ENCODE peak calls at places on chromosomes 1 and 21, in ten cellular contexts. One of them, this sample, is unnamed.
A peak's percentile ranks its signal among the peaks of the same experiment; 100 is the strongest.

GRCh38 chr21:43957629-43958362 is 54.3 kb upstream of the TRAPPC10 start:
- DNase-seq in activated CD4-positive, alpha-beta T cell treated with anti-CD3 and anti-CD28 coated beads for 1 hour: no peak
- DNase-seq in Karpas-422: no peak
- DNase-seq in uterus: no peak
- DNase-seq in psoas muscle: peak; percentile 4
- DNase-seq in cardiac fibroblast: no peak
- DNase-seq in T1000: no peak
- DNase-seq in GM04503: no peak
- DNase-seq in right cardiac atrium: no peak
- DNase-seq in AG08396: no peak
- DNase-seq in this sample: no peak

GRCh38 chr1:162951553-162952315 is 90.8 kb upstream of the CCDC190 start:
- DNase-seq in activated CD4-positive, alpha-beta T cell treated with anti-CD3 and anti-CD28 coated beads for 1 hour: no peak
- DNase-seq in Karpas-422: no peak
- DNase-seq in uterus: no peak
- DNase-seq in psoas muscle: no peak
- DNase-seq in cardiac fibroblast: peak; percentile 37
- DNase-seq in T1000: no peak
- DNase-seq in GM04503: no peak
- DNase-seq in right cardiac atrium: no peak
- DNase-seq in AG08396: no peak
- DNase-seq in this sample: no peak

GRCh38 chr1:228344631-228345072 is 62.0 kb downstream of the TRIM11 start:
- DNase-seq in activated CD4-positive, alpha-beta T cell treated with anti-CD3 and anti-CD28 coated beads for 1 hour: no peak
- DNase-seq in Karpas-422: no peak
- DNase-seq in uterus: no peak
- DNase-seq in psoas muscle: peak; percentile 25
- DNase-seq in cardiac fibroblast: no peak
- DNase-seq in T1000: peak; percentile 77
- DNase-seq in GM04503: no peak
- DNase-seq in right cardiac atrium: peak; percentile 34
- DNase-seq in AG08396: no peak
- DNase-seq in this sample: peak; percentile 7

GRCh38 chr1:32275424-32275823 is 16.5 kb upstream of the HDAC1 start:
- DNase-seq in activated CD4-positive, alpha-beta T cell treated with anti-CD3 and anti-CD28 coated beads for 1 hour: no peak
- DNase-seq in Karpas-422: no peak
- DNase-seq in uterus: no peak
- DNase-seq in psoas muscle: no peak
- DNase-seq in cardiac fibroblast: peak; percentile 19
- DNase-seq in T1000: no peak
- DNase-seq in GM04503: no peak
- DNase-seq in right cardiac atrium: peak; percentile 54
- DNase-seq in AG08396: no peak
- DNase-seq in this sample: peak; percentile 57

GRCh38 chr1:24318988-24319863 is at the start of gene GRHL3:
- DNase-seq in activated CD4-positive, alpha-beta T cell treated with anti-CD3 and anti-CD28 coated beads for 1 hour: no peak
- DNase-seq in Karpas-422: no peak
- DNase-seq in uterus: no peak
- DNase-seq in psoas muscle: no peak
- DNase-seq in cardiac fibroblast: no peak
- DNase-seq in T1000: no peak
- DNase-seq in GM04503: no peak
- DNase-seq in right cardiac atrium: no peak
- DNase-seq in AG08396: no peak
- DNase-seq in this sample: no peak

GRCh38 chr1:88777604-88778149 is 93.6 kb downstream of the PKN2 start:
- DNase-seq in activated CD4-positive, alpha-beta T cell treated with anti-CD3 and anti-CD28 coated beads for 1 hour: no peak
- DNase-seq in Karpas-422: no peak
- DNase-seq in uterus: no peak
- DNase-seq in psoas muscle: no peak
- DNase-seq in cardiac fibroblast: no peak
- DNase-seq in T1000: no peak
- DNase-seq in GM04503: no peak
- DNase-seq in right cardiac atrium: no peak
- DNase-seq in AG08396: no peak
- DNase-seq in this sample: no peak

GRCh38 chr1:116477428-116477827 is 93.4 kb downstream of the CD58 start:
- DNase-seq in activated CD4-positive, alpha-beta T cell treated with anti-CD3 and anti-CD28 coated beads for 1 hour: no peak
- DNase-seq in Karpas-422: peak; percentile 69
- DNase-seq in uterus: no peak
- DNase-seq in psoas muscle: no peak
- DNase-seq in cardiac fibroblast: no peak
- DNase-seq in T1000: no peak
- DNase-seq in GM04503: no peak
- DNase-seq in right cardiac atrium: peak; percentile 69
- DNase-seq in AG08396: no peak
- DNase-seq in this sample: peak; percentile 69

GRCh38 chr21:39714331-39714730 is 30.7 kb upstream of the IGSF5 start:
- DNase-seq in activated CD4-positive, alpha-beta T cell treated with anti-CD3 and anti-CD28 coated beads for 1 hour: no peak
- DNase-seq in Karpas-422: no peak
- DNase-seq in uterus: no peak
- DNase-seq in psoas muscle: no peak
- DNase-seq in cardiac fibroblast: no peak
- DNase-seq in T1000: no peak
- DNase-seq in GM04503: no peak
- DNase-seq in right cardiac atrium: no peak
- DNase-seq in AG08396: no peak
- DNase-seq in this sample: no peak

GRCh38 chr1:182990413-182991144 is 32.6 kb upstream of the LAMC1 start:
- DNase-seq in activated CD4-positive, alpha-beta T cell treated with anti-CD3 and anti-CD28 coated beads for 1 hour: no peak
- DNase-seq in Karpas-422: no peak
- DNase-seq in uterus: no peak
- DNase-seq in psoas muscle: no peak
- DNase-seq in cardiac fibroblast: peak; percentile 56
- DNase-seq in T1000: no peak
- DNase-seq in GM04503: no peak
- DNase-seq in right cardiac atrium: no peak
- DNase-seq in AG08396: peak; percentile 6
- DNase-seq in this sample: no peak

GRCh38 chr1:7646981-7647901 is 123.9 kb upstream of the VAMP3 start:
- DNase-seq in activated CD4-positive, alpha-beta T cell treated with anti-CD3 and anti-CD28 coated beads for 1 hour: peak; percentile 50
- DNase-seq in Karpas-422: peak; percentile 82
- DNase-seq in uterus: peak; percentile 64
- DNase-seq in psoas muscle: peak; percentile 73
- DNase-seq in cardiac fibroblast: peak; percentile 44
- DNase-seq in T1000: peak; percentile 57
- DNase-seq in GM04503: no peak
- DNase-seq in right cardiac atrium: peak; percentile 91
- DNase-seq in AG08396: peak; percentile 91
- DNase-seq in this sample: peak; percentile 65

GRCh38 chr1:192474080-192474683 is 101.4 kb upstream of the RGS1 start:
- DNase-seq in activated CD4-positive, alpha-beta T cell treated with anti-CD3 and anti-CD28 coated beads for 1 hour: no peak
- DNase-seq in Karpas-422: peak; percentile 84
- DNase-seq in uterus: no peak
- DNase-seq in psoas muscle: no peak
- DNase-seq in cardiac fibroblast: peak; percentile 59
- DNase-seq in T1000: no peak
- DNase-seq in GM04503: no peak
- DNase-seq in right cardiac atrium: no peak
- DNase-seq in AG08396: peak; percentile 29
- DNase-seq in this sample: no peak

GRCh38 chr1:229344139-229344538 is 1.3 kb upstream of the CCSAP start:
- DNase-seq in activated CD4-positive, alpha-beta T cell treated with anti-CD3 and anti-CD28 coated beads for 1 hour: no peak
- DNase-seq in Karpas-422: no peak
- DNase-seq in uterus: no peak
- DNase-seq in psoas muscle: no peak
- DNase-seq in cardiac fibroblast: no peak
- DNase-seq in T1000: no peak
- DNase-seq in GM04503: no peak
- DNase-seq in right cardiac atrium: peak; percentile 19
- DNase-seq in AG08396: no peak
- DNase-seq in this sample: no peak

GRCh38 chr1:112513112-112513870 is 4.5 kb downstream of the WNT2B start:
- DNase-seq in activated CD4-positive, alpha-beta T cell treated with anti-CD3 and anti-CD28 coated beads for 1 hour: no peak
- DNase-seq in Karpas-422: no peak
- DNase-seq in uterus: no peak
- DNase-seq in psoas muscle: no peak
- DNase-seq in cardiac fibroblast: peak; percentile 60
- DNase-seq in T1000: no peak
- DNase-seq in GM04503: no peak
- DNase-seq in right cardiac atrium: peak; percentile 68
- DNase-seq in AG08396: peak; percentile 79
- DNase-seq in this sample: peak; percentile 38

GRCh38 chr1:35188578-35189392 is 4.2 kb downstream of the SFPQ start:
- DNase-seq in activated CD4-positive, alpha-beta T cell treated with anti-CD3 and anti-CD28 coated beads for 1 hour: no peak
- DNase-seq in Karpas-422: peak; percentile 40
- DNase-seq in uterus: no peak
- DNase-seq in psoas muscle: no peak
- DNase-seq in cardiac fibroblast: no peak
- DNase-seq in T1000: no peak
- DNase-seq in GM04503: no peak
- DNase-seq in right cardiac atrium: no peak
- DNase-seq in AG08396: no peak
- DNase-seq in this sample: no peak

GRCh38 chr1:65059930-65060538 is 88.0 kb upstream of the AK4 start:
- DNase-seq in activated CD4-positive, alpha-beta T cell treated with anti-CD3 and anti-CD28 coated beads for 1 hour: no peak
- DNase-seq in Karpas-422: peak; percentile 64
- DNase-seq in uterus: no peak
- DNase-seq in psoas muscle: no peak
- DNase-seq in cardiac fibroblast: peak; percentile 75
- DNase-seq in T1000: no peak
- DNase-seq in GM04503: no peak
- DNase-seq in right cardiac atrium: no peak
- DNase-seq in AG08396: peak; percentile 54
- DNase-seq in this sample: no peak

GRCh38 chr1:111516008-111516535 is 12.6 kb upstream of the ADORA3 start:
- DNase-seq in activated CD4-positive, alpha-beta T cell treated with anti-CD3 and anti-CD28 coated beads for 1 hour: no peak
- DNase-seq in Karpas-422: peak; percentile 77
- DNase-seq in uterus: peak; percentile 61
- DNase-seq in psoas muscle: peak; percentile 25
- DNase-seq in cardiac fibroblast: peak; percentile 77
- DNase-seq in T1000: no peak
- DNase-seq in GM04503: no peak
- DNase-seq in right cardiac atrium: peak; percentile 86
- DNase-seq in AG08396: peak; percentile 71
- DNase-seq in this sample: peak; percentile 64

GRCh38 chr1:145892486-145893087 is 6.9 kb upstream of the ANKRD35 start:
- DNase-seq in activated CD4-positive, alpha-beta T cell treated with anti-CD3 and anti-CD28 coated beads for 1 hour: no peak
- DNase-seq in Karpas-422: no peak
- DNase-seq in uterus: peak; percentile 34
- DNase-seq in psoas muscle: no peak
- DNase-seq in cardiac fibroblast: peak; percentile 59
- DNase-seq in T1000: no peak
- DNase-seq in GM04503: no peak
- DNase-seq in right cardiac atrium: no peak
- DNase-seq in AG08396: no peak
- DNase-seq in this sample: peak; percentile 53

GRCh38 chr1:202237052-202237451 is 43.5 kb downstream of the LGR6 start:
- DNase-seq in activated CD4-positive, alpha-beta T cell treated with anti-CD3 and anti-CD28 coated beads for 1 hour: no peak
- DNase-seq in Karpas-422: peak; percentile 63
- DNase-seq in uterus: no peak
- DNase-seq in psoas muscle: no peak
- DNase-seq in cardiac fibroblast: no peak
- DNase-seq in T1000: no peak
- DNase-seq in GM04503: no peak
- DNase-seq in right cardiac atrium: no peak
- DNase-seq in AG08396: peak; percentile 65
- DNase-seq in this sample: no peak

GRCh38 chr1:215728206-215728605 is 161.1 kb downstream of the KCTD3 start:
- DNase-seq in activated CD4-positive, alpha-beta T cell treated with anti-CD3 and anti-CD28 coated beads for 1 hour: no peak
- DNase-seq in Karpas-422: no peak
- DNase-seq in uterus: no peak
- DNase-seq in psoas muscle: no peak
- DNase-seq in cardiac fibroblast: no peak
- DNase-seq in T1000: no peak
- DNase-seq in GM04503: no peak
- DNase-seq in right cardiac atrium: no peak
- DNase-seq in AG08396: no peak
- DNase-seq in this sample: no peak

GRCh38 chr1:5959667-5960230 is 32.5 kb downstream of the NPHP4 start:
- DNase-seq in activated CD4-positive, alpha-beta T cell treated with anti-CD3 and anti-CD28 coated beads for 1 hour: no peak
- DNase-seq in Karpas-422: no peak
- DNase-seq in uterus: no peak
- DNase-seq in psoas muscle: peak; percentile 2
- DNase-seq in cardiac fibroblast: no peak
- DNase-seq in T1000: no peak
- DNase-seq in GM04503: no peak
- DNase-seq in right cardiac atrium: no peak
- DNase-seq in AG08396: no peak
- DNase-seq in this sample: no peak

GRCh38 chr1:219931033-219931432 is 2.7 kb upstream of the SLC30A10 start:
- DNase-seq in activated CD4-positive, alpha-beta T cell treated with anti-CD3 and anti-CD28 coated beads for 1 hour: no peak
- DNase-seq in Karpas-422: no peak
- DNase-seq in uterus: no peak
- DNase-seq in psoas muscle: no peak
- DNase-seq in cardiac fibroblast: no peak
- DNase-seq in T1000: no peak
- DNase-seq in GM04503: no peak
- DNase-seq in right cardiac atrium: no peak
- DNase-seq in AG08396: no peak
- DNase-seq in this sample: no peak

GRCh38 chr1:67801903-67802302 is 31.4 kb downstream of the GNG12 start:
- DNase-seq in activated CD4-positive, alpha-beta T cell treated with anti-CD3 and anti-CD28 coated beads for 1 hour: no peak
- DNase-seq in Karpas-422: no peak
- DNase-seq in uterus: no peak
- DNase-seq in psoas muscle: no peak
- DNase-seq in cardiac fibroblast: no peak
- DNase-seq in T1000: no peak
- DNase-seq in GM04503: no peak
- DNase-seq in right cardiac atrium: no peak
- DNase-seq in AG08396: no peak
- DNase-seq in this sample: no peak

GRCh38 chr1:173429517-173430477 is 47.3 kb upstream of the PRDX6 start:
- DNase-seq in activated CD4-positive, alpha-beta T cell treated with anti-CD3 and anti-CD28 coated beads for 1 hour: peak; percentile 31
- DNase-seq in Karpas-422: peak; percentile 89
- DNase-seq in uterus: peak; percentile 92
- DNase-seq in psoas muscle: peak; percentile 89
- DNase-seq in cardiac fibroblast: peak; percentile 95
- DNase-seq in T1000: peak; percentile 24
- DNase-seq in GM04503: peak; percentile 71
- DNase-seq in right cardiac atrium: peak; percentile 94
- DNase-seq in AG08396: peak; percentile 86
- DNase-seq in this sample: peak; percentile 92

GRCh38 chr1:239922778-239923522 is 168.7 kb upstream of the FMN2 start:
- DNase-seq in activated CD4-positive, alpha-beta T cell treated with anti-CD3 and anti-CD28 coated beads for 1 hour: no peak
- DNase-seq in Karpas-422: no peak
- DNase-seq in uterus: no peak
- DNase-seq in psoas muscle: no peak
- DNase-seq in cardiac fibroblast: no peak
- DNase-seq in T1000: no peak
- DNase-seq in GM04503: no peak
- DNase-seq in right cardiac atrium: no peak
- DNase-seq in AG08396: no peak
- DNase-seq in this sample: no peak

GRCh38 chr1:228082975-228083870 is 715 bp downstream of the ARF1 start:
- DNase-seq in activated CD4-positive, alpha-beta T cell treated with anti-CD3 and anti-CD28 coated beads for 1 hour: no peak
- DNase-seq in Karpas-422: peak; percentile 75
- DNase-seq in uterus: peak; percentile 62
- DNase-seq in psoas muscle: peak; percentile 69
- DNase-seq in cardiac fibroblast: peak; percentile 43
- DNase-seq in T1000: no peak
- DNase-seq in GM04503: no peak
- DNase-seq in right cardiac atrium: peak; percentile 91
- DNase-seq in AG08396: peak; percentile 60
- DNase-seq in this sample: peak; percentile 78

GRCh38 chr21:34272321-34272720 is 91.5 kb upstream of the KCNE2 start:
- DNase-seq in activated CD4-positive, alpha-beta T cell treated with anti-CD3 and anti-CD28 coated beads for 1 hour: no peak
- DNase-seq in Karpas-422: no peak
- DNase-seq in uterus: no peak
- DNase-seq in psoas muscle: no peak
- DNase-seq in cardiac fibroblast: no peak
- DNase-seq in T1000: no peak
- DNase-seq in GM04503: no peak
- DNase-seq in right cardiac atrium: no peak
- DNase-seq in AG08396: no peak
- DNase-seq in this sample: no peak

GRCh38 chr1:29691499-29691898 is 455.2 kb downstream of the PTPRU start:
- DNase-seq in activated CD4-positive, alpha-beta T cell treated with anti-CD3 and anti-CD28 coated beads for 1 hour: no peak
- DNase-seq in Karpas-422: peak; percentile 20
- DNase-seq in uterus: no peak
- DNase-seq in psoas muscle: no peak
- DNase-seq in cardiac fibroblast: no peak
- DNase-seq in T1000: no peak
- DNase-seq in GM04503: no peak
- DNase-seq in right cardiac atrium: no peak
- DNase-seq in AG08396: no peak
- DNase-seq in this sample: no peak

GRCh38 chr21:42607525-42608102 is 45.8 kb upstream of the PDE9A start:
- DNase-seq in activated CD4-positive, alpha-beta T cell treated with anti-CD3 and anti-CD28 coated beads for 1 hour: no peak
- DNase-seq in Karpas-422: no peak
- DNase-seq in uterus: no peak
- DNase-seq in psoas muscle: no peak
- DNase-seq in cardiac fibroblast: no peak
- DNase-seq in T1000: no peak
- DNase-seq in GM04503: no peak
- DNase-seq in right cardiac atrium: no peak
- DNase-seq in AG08396: no peak
- DNase-seq in this sample: no peak

This sample was measured in ovary.